ENCODE peak calls at places on chromosome 11, in nine cellular contexts. R, Z, G, M, X, C, D, F and I are unnamed samples.

GRCh38 chr11:95897731-95898130 is 26.2 kb downstream of the MTMR2 start:
- DNase-seq in D (peak; percentile 40), G (no peak), F (no peak), C (no peak), Z (no peak), R (no peak), M (no peak), X (no peak), I (no peak)

GRCh38 chr11:61728940-61729219 is 23.6 kb upstream of the MYRF start:
- DNase-seq in D (peak; percentile 39), F (no peak), X (no peak), C (no peak), R (no peak), Z (no peak), G (no peak), M (peak; percentile 44), I (no peak)

GRCh38 chr11:33553486-33553885 is 147.1 kb downstream of the C11orf91 start:
- DNase-seq in X (no peak), F (no peak), R (no peak), D (no peak), C (no peak), M (no peak), G (no peak), Z (no peak), I (no peak)

GRCh38 chr11:70328556-70328955 is 58.1 kb downstream of the PPFIA1 start:
- DNase-seq in C (no peak), M (no peak), F (no peak), D (no peak), G (no peak), R (no peak), X (no peak), Z (no peak), I (no peak)

GRCh38 chr11:9461760-9462134 is 935 bp downstream of the ZNF143 start:
- DNase-seq in C (no peak), G (no peak), F (no peak), Z (no peak), X (peak; percentile 34), M (no peak), R (no peak), D (peak; percentile 22), I (no peak)

GRCh38 chr11:6486938-6487337 is 5.6 kb downstream of the TIMM10B start:
- DNase-seq in G (no peak), X (no peak), R (no peak), F (no peak), C (no peak), D (no peak), M (no peak), Z (no peak), I (no peak)

GRCh38 chr11:29773656-29774264 is 243.1 kb downstream of the KCNA4 start:
- DNase-seq in C (no peak), Z (no peak), X (no peak), G (no peak), D (no peak), R (peak; percentile 48), F (no peak), M (no peak), I (no peak)

GRCh38 chr11:17640493-17641164 is 78.7 kb upstream of the MYOD1 start:
- DNase-seq in F (no peak), M (no peak), D (no peak), G (no peak), R (no peak), C (no peak), Z (no peak), X (no peak), I (no peak)

DNA sequence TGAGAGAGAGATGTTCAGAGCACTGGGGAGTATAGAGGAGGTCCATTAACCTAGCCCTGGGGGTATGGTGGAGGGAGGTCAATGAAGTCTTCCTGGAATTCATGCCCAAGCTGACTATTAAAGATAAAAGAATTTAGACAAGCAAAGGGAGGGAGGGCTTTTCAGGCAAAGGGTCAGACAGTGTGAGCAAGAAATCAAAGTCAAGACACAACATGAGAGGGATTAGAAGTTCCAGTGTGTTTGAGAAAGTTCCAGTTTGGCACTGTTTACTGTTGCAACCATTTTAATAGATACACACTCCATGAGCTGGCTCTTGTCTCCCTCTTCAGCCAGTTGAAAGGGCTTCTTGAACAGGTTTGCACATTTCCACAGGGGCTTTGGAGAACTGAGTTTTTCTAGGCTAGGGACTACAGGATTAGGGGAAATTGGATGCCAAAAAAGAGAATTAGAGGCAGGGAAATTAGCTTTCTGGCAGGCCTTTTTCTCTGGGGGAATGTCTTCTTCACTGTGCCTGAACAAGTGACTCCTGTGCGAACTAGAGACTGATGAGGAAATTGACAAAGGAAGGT is 14.7 kb upstream of the NNMT start:
- DNase-seq in X (no peak), M (no peak), R (no peak), G (no peak), D (no peak), C (no peak), F (no peak), Z (no peak), I (no peak)
- H3K27ac ChIP-seq in X (no peak overlapping the region), M (no peak overlapping the region), R (peak overlapping the region; percentile 69), G (peak overlapping the region; percentile 66), D (no peak overlapping the region), C (no peak overlapping the region), F (peak overlapping the region; percentile 68), Z (no peak overlapping the region), I (peak overlapping the region; percentile 68)

DNA sequence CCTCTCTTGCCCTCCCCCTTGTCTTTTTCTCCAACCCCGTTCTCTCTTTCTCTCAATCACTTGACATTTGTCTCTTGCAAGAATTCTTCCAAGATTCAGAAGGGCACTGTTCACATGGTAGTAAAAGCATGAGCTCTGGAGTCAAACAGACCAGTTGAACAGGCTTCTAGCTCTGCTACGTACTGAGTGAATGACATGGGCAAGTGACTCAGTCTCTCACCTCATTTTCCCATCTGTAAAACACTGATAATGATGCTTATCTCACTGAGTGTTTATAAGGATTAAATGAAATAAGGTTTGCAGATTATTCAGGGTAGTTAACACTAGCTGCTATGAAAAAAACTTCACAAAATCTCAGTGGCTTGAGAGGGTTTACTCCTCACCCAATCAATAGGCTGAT is 5.9 kb upstream of the IL10RA start:
- DNase-seq in F (no peak), D (no peak), Z (no peak), M (no peak), C (peak; percentile 3), R (no peak), X (no peak), G (no peak), I (no peak)
- H3K27ac ChIP-seq in F (peak overlapping the region; percentile 5), D (no peak overlapping the region), Z (no peak overlapping the region), M (no peak overlapping the region), C (no peak overlapping the region), R (no peak overlapping the region), X (no peak overlapping the region), G (peak overlapping the region; percentile 27), I (no peak overlapping the region)

GRCh38 chr11:73185680-73186293 is 32.3 kb upstream of the P2RY2 start:
- DNase-seq in C (no peak), F (peak; percentile 23), M (peak; percentile 96), X (no peak), Z (no peak), R (no peak), D (peak; percentile 42), G (no peak), I (peak; percentile 90)

GRCh38 chr11:73186886-73187285 is 31.2 kb upstream of the P2RY2 start:
- DNase-seq in M (no peak), C (no peak), R (no peak), Z (no peak), D (no peak), F (peak; percentile 21), X (no peak), G (no peak), I (no peak)

GRCh38 chr11:73182824-73183321 is 35.2 kb upstream of the P2RY2 start:
- DNase-seq in F (peak; percentile 40), C (peak; percentile 83), X (peak; percentile 87), R (peak; percentile 81), D (no peak), M (no peak), Z (no peak), G (no peak), I (no peak)

GRCh38 chr11:73186294-73186850 is 31.7 kb upstream of the P2RY2 start:
- DNase-seq in F (no peak), G (no peak), C (no peak), M (peak; percentile 98), D (no peak), R (no peak), X (no peak), Z (no peak), I (no peak)

GRCh38 chr11:73184953-73185671 is 33.0 kb upstream of the P2RY2 start:
- DNase-seq in Z (no peak), F (peak; percentile 75), D (peak; percentile 45), G (peak; percentile 79), X (peak; percentile 63), M (no peak), C (peak; percentile 82), R (peak; percentile 71), I (no peak)
- H3K27ac ChIP-seq in Z (no peak overlapping the region), F (no peak overlapping the region), D (no peak overlapping the region), G (no peak overlapping the region), X (no peak overlapping the region), M (peak overlapping the region; percentile 87), C (no peak overlapping the region), R (peak overlapping the region; percentile 0), I (peak overlapping the region; percentile 69)

DNA sequence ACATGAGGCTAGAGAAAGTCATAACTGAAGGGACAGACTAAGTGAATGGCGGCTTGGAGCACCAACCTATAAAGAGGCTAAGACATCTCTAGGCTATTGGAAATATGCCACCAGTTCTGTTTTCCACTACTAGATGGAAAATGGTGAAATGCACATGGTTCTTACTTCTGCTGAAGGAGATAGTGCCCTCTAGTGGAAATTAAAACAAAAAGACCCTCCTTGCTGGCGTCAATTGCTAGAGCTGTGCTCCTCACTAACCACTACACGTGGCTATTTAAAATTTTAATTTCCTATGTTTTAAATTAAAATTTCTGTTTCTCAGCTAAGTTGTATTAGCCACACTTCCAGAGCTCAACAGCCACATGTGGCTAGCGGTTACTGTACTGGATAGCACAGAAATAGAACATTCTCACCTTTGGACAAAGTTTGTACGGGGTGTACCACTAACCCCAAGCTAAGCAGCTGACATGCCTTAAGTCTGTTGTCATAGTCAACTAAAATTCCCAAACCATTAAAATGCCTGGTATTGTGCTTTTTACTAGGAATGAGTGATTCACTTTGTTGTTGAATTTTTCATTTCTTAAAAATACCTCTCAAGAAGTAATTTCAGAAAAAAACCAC is 34.1 kb upstream of the CALCA start:
- DNase-seq in G (no peak), F (no peak), R (no peak), X (peak; percentile 59), C (no peak), D (peak; percentile 34), M (peak; percentile 15), Z (no peak), I (no peak)
- H3K27ac ChIP-seq in G (no peak overlapping the region), F (no peak overlapping the region), R (no peak overlapping the region), X (no peak overlapping the region), C (no peak overlapping the region), D (no peak overlapping the region), M (no peak overlapping the region), Z (no peak overlapping the region), I (no peak overlapping the region)

GRCh38 chr11:63537293-63538101 is 889 bp downstream of the PLAAT4 start:
- DNase-seq in C (no peak), G (no peak), D (no peak), X (no peak), Z (no peak), M (no peak), F (peak; percentile 86), R (peak; percentile 84), I (peak; percentile 35)
- H3K27ac ChIP-seq in C (peak overlapping the region; percentile 73), G (peak overlapping the region; percentile 88), D (no peak overlapping the region), X (no peak overlapping the region), Z (peak overlapping the region; percentile 82), M (no peak overlapping the region), F (peak overlapping the region; percentile 92), R (peak overlapping the region; percentile 95), I (peak overlapping the region; percentile 84)